ENCODE peak calls at places on chromosomes 13 and 19, in six cellular contexts. E is AG10803, H is spleen, Z is cardiac muscle cell, T is Peyer's patch, P is choroid plexus epithelial cell. X is an unnamed sample.

GRCh38 chr19:44613295-44614168 is at the start of gene IGSF23:
- DNase-seq in P (no peak), E (no peak), Z (no peak), H (no peak), T (peak), X (no peak)

GRCh38 chr19:30315159-30315558 is 57.0 kb upstream of the ZNF536 start:
- DNase-seq in Z (no peak), E (no peak), T (no peak), H (no peak), P (no peak), X (no peak)

GRCh38 chr19:8576273-8576993 is 809 bp downstream of the MYO1F start:
- DNase-seq in E (no peak), T (peak), H (no peak), P (no peak), Z (no peak), X (no peak)

GRCh38 chr19:49150106-49150943 is 4.9 kb downstream of the HRC start:
- DNase-seq in T (peak), E (peak), H (peak), P (peak), Z (peak), X (peak)

GRCh38 chr13:31518666-31519065 is 220.7 kb upstream of the RXFP2 start:
- DNase-seq in H (no peak), E (peak), P (peak), T (no peak), Z (no peak), X (no peak)

GRCh38 chr19:4390862-4391693 is 9.3 kb downstream of the SH3GL1 start:
- DNase-seq in P (peak), Z (peak), T (no peak), E (no peak), H (no peak), X (peak)

GRCh38 chr19:22286151-22286810 is at the start of gene ZNF729:
- DNase-seq in E (no peak), P (no peak), Z (no peak), T (no peak), H (no peak), X (no peak)

GRCh38 chr13:72062566-72062965 is 195.6 kb upstream of the DACH1 start:
- DNase-seq in P (no peak), Z (no peak), T (no peak), E (no peak), H (no peak), X (no peak)

GRCh38 chr13:49563513-49563912 is 21.8 kb downstream of the RCBTB1 start:
- DNase-seq in E (peak), Z (peak), P (peak), H (no peak), T (no peak), X (peak)

GRCh38 chr13:33169273-33169980 is 116.1 kb downstream of the STARD13 start:
- DNase-seq in E (peak), P (peak), H (no peak), Z (peak), T (no peak), X (peak)

GRCh38 chr19:31675187-31675913 is 326.1 kb upstream of the TSHZ3 start:
- DNase-seq in T (no peak), Z (peak), P (peak), E (peak), H (no peak), X (peak)

DNA sequence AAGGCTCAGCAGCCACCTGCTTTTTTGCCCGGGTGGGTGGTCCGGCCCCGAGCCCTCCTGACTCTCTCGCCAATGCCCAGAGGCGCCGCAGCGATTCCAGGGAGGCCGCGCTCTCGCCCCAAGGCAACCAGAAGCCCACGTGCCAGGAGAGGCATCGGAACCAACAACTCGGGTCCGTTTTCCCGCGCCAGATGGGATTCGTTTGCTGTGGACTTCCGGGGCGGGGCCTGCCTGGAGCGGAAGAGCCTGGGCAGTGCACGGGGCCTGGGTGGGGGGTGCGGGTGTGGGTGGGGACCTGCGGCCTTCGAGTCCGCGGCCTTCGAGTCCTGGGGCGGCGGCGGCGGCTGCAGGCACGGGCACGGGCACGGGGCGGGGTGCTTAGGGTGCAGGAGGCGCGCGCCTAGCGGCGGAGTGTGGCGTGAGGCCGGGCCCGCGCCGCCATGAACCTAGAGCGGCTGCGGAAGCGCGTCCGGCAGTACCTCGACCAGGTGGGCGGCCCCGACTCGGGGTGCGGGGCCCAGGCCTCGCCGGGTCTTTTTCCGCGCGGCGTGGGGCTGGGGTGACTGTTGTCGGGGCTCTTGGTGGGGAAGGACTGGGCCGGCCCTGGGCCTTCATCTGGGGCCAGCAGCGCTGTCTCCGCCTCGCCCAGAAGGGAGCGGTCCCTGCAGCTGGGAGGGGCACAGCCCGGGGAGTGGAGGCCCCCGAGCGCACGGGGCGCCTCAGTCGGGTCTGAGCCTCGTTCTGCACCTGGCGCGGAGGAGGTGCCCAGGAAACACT is at the start of gene CDC16:
- DNase-seq in E (peak), H (peak), P (peak), T (peak), Z (peak), X (peak)
- TF ChIP-seq CTCF in E (no peak), H (peak), P (no peak), T (peak), Z (no peak), X (no peak)

DNA sequence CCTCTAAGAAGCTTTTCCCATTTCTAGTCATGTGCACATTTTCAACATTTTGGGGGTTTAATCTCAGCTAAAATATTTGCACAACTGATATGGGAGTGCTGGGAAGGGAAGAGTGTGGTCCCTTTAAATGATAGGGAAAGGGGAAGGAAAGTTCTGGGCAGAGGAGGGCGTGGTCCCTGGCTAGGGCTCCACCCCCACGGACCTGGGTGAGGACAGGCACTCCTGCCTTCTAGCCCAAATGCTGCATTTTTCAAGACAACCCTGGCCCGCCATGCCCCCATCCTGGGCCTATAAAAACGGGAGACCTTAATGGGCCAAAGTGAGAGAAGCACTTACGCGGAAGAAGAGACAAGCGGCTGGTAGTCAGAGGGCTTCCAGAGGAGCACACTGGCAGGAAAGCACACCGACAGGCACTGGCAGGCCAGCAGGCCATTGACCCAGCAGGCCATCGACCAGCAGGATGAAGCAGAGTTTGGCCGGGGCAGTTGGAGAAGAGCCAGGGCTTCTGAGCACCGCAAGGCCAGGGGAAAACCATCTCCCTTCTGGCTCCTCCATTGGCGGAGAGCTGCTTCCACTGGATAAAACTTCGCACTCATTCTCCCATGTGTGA is 266.7 kb downstream of the SPRY2 start:
- DNase-seq in T (no peak), P (no peak), Z (no peak), E (no peak), H (no peak), X (no peak)
- H3K4me3 ChIP-seq in T (no peak), P (no peak), Z (no peak), E (no peak), H (no peak), X (no peak)

DNA sequence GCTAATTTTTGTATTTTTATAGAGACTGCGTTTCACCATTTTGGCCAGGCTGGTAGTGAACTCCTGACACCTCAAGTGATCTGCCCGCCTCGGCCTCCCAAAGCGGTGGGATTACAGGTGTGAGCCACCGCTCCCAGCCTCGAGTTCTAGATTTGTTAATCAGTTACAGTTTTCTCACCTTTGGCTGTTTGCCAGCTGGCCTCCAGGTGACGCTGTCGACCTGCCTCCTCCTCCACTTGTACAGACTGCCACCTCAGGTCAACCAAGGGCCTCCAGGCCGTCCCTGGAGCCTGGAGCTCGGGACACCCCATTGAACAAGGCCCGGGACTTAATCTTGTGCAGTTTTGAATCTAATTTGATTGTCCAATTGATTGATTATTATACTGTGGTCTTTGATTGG is 45.5 kb downstream of the IER2 start:
- DNase-seq in E (no peak), Z (no peak), T (peak), H (peak), P (no peak), X (no peak)
- TF ChIP-seq CTCF in E (no peak), Z (no peak), T (peak), H (peak), P (peak), X (no peak)

DNA sequence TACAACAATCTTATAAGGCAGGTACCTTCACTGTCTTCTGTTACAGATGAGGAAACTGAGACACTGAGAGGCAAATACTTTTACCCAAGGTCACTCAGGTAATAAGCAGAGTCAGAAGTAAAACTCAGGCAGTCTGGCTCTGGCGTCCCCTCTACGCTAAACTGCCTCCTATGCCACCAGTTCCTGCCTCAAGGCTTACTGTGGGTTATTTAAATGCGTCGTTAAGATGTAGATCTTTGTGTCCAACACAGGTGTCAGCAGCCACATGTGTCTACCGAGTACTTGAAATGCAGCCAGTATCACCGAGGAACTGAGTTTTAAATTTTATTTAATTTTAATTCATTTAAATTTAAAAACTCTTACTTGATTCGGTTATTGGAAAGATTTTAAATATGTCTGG is 1.9 kb downstream of the HAS1 start:
- DNase-seq in Z (no peak), P (no peak), E (no peak), H (no peak), T (no peak), X (no peak)
- H3K4me3 ChIP-seq in Z (no peak), P (peak), E (no peak), H (no peak), T (no peak), X (no peak)

DNA sequence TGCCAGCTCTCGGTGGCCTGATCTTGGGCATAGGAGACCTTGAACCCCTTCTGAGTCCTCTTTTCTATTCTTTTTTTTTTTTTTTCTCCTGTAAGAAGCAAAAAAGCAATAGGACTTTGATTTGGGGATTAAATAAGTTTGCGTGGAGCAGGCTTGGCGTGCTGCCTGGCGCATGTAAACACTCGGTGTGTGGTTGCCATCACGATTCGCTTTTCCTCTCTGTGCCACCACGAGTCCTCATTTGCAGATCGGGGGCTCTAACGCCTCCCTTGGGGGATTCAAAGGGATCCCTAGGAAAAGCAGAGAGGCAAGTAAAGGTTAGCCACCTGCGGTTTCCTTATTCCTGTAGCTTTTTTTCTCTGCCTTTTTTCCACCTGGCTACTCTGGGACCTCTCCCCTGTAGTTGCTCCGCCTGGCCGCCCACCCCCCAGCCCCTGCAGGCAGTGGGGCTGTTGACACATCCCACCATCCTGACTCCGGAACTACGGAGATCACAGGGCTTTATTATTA is 1.3 kb downstream of the SAFB start:
- DNase-seq in E (peak), T (peak), H (peak), Z (peak), P (peak), X (peak)
- TF ChIP-seq CTCF in E (no peak), T (no peak), H (no peak), Z (no peak), P (no peak), X (no peak)

GRCh38 chr13:28981530-28981929 is 161.4 kb downstream of the MTUS2 start:
- DNase-seq in E (no peak), Z (no peak), T (no peak), P (no peak), H (no peak), X (no peak)

GRCh38 chr13:28983661-28984060 is 163.5 kb downstream of the MTUS2 start:
- DNase-seq in E (no peak), T (no peak), Z (no peak), P (no peak), H (no peak), X (no peak)

GRCh38 chr13:28984326-28984725 is 164.2 kb downstream of the MTUS2 start:
- DNase-seq in Z (no peak), T (no peak), P (no peak), E (no peak), H (no peak), X (no peak)

DNA sequence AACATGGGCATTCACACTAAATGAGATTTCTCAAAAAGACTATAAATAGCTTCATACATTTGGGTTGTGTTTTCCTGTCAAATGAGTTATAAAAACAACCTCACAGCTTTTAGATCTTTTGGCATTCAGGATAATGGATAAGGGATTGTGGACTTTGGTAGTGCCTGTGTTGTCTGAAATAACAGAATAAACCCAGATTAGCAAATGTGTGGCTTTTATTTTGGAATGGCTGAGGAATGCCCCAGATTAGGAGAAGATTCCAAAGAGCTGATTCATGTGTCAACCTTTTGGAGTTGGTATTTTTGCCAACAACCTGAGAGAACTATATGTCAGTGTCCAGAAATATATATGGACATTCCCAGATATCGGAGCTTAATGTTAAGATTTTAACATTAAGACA is 164.7 kb downstream of the MTUS2 start:
- DNase-seq in P (no peak), E (no peak), T (no peak), Z (no peak), H (no peak), X (no peak)
- H3K4me3 ChIP-seq in P (no peak), E (no peak), T (no peak), Z (no peak), H (no peak), X (no peak)

GRCh38 chr13:106521101-106521799 is 14.2 kb downstream of the EFNB2 start:
- DNase-seq in H (no peak), E (no peak), P (no peak), T (no peak), Z (no peak), X (no peak)

GRCh38 chr13:106522898-106523525 is 12.4 kb downstream of the EFNB2 start:
- DNase-seq in E (no peak), T (no peak), P (peak), Z (no peak), H (no peak), X (no peak)

GRCh38 chr13:106518535-106518934 is 16.9 kb downstream of the EFNB2 start:
- DNase-seq in P (no peak), H (no peak), T (no peak), E (no peak), Z (no peak), X (no peak)

GRCh38 chr13:106522112-106522511 is 13.3 kb downstream of the EFNB2 start:
- DNase-seq in P (no peak), E (no peak), T (no peak), H (no peak), Z (no peak), X (no peak)

DNA sequence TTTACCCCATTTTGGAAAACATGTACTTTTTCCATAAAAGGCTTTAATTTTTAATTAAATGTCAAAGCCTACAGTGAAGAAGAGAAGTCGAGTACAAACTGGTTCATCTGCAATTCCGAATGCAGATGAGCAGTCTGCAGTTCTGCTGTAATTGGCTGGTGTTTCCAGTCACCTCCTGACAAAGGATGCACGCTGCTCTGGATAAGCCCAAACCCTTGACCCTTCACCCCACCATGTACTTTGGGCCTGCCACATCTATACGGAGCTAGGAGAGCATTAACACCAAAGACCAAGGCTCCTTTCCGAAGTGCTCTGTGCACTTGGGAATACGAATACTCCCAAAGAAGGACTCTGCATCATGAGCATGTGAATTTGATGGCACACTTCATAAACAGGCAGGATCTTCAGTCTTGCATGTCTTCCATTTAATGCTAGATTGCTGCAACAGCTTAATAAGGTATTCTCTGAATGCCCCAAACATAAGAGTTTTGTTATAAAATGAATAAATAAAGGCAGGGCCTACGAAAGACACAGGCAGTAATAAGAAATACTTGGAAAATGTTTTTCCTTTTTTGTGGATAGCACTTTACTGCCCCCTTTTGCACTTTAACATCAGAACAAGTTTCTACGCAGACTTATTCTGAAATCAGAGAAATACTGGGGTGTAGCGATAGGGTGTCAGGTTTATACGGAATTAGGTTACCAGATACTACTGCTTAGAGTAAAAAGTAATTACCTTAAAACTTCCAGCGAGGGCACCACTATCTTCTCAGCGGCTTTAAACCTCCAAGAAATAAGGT is 15.1 kb downstream of the EFNB2 start:
- DNase-seq in H (no peak), T (no peak), Z (peak), P (peak), E (peak), X (peak)
- TF ChIP-seq CTCF in H (no peak), T (peak), Z (peak), P (peak), E (peak), X (peak)

GRCh38 chr19:38617283-38617763 is 430 bp downstream of the MAP4K1 start:
- DNase-seq in H (peak), T (no peak), E (no peak), P (no peak), Z (no peak), X (no peak)
- H3K4me3 ChIP-seq in H (peak), T (peak), E (no peak), P (no peak), Z (no peak), X (no peak)

DNA sequence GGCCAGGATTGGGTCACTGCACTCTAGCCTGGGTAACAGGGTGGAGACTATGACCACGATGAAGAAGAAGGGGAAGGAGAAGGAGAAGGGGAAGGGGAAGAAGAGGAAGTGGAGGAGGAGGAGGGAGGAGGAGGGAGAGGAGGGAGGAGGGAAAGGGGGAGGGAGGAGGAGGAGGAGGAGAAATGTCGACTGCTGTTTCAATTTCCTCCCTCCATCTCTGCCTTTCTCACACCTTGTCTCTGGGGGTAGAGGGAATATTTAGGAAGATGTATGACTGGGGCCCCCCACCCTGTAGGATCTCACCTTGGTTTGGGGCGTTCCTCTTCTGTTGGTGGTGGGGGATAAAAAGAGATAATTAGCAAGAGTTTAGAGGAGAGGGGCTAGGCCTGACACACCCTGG is 3.8 kb downstream of the TNNT1 start:
- DNase-seq in E (no peak), Z (no peak), H (no peak), P (no peak), T (no peak), X (no peak)
- TF ChIP-seq CTCF in E (no peak), Z (no peak), H (no peak), P (no peak), T (no peak), X (no peak)

GRCh38 chr13:22227895-22228294 is 557.0 kb downstream of the FGF9 start:
- DNase-seq in T (no peak), E (no peak), Z (no peak), H (no peak), P (no peak), X (no peak)
- H3K4me3 ChIP-seq in T (no peak), E (no peak), Z (no peak), H (no peak), P (no peak), X (no peak)

X was measured in fibroblast of mammary gland.